ENCODE peak calls at places on chromosomes 12 and 14, in six cellular contexts. J is astrocyte, A is esophagus squamous epithelium, K is aorta, H is RWPE2, C is tibial artery. R is an unnamed sample.

GRCh38 chr12:34607520-34608195 is 585.4 kb downstream of the ALG10 start:
- DNase-seq in A (no peak), K (peak; percentile 10), H (no peak), C (no peak), J (no peak), R (no peak)

GRCh38 chr14:41623737-41624136 is 17.1 kb downstream of the LRFN5 start:
- DNase-seq in J (no peak), C (no peak), K (no peak), H (no peak), A (no peak), R (no peak)

GRCh38 chr12:40055227-40055579 is 50.7 kb downstream of the SLC2A13 start:
- DNase-seq in H (no peak), A (no peak), K (no peak), C (no peak), J (no peak), R (no peak)

GRCh38 chr14:42806909-42807315 is 1200.2 kb downstream of the LRFN5 start:
- DNase-seq in C (no peak), H (no peak), K (no peak), J (peak; percentile 77), A (no peak), R (no peak)

GRCh38 chr12:85029456-85029855 is 6.6 kb downstream of the TSPAN19 start:
- DNase-seq in J (no peak), H (no peak), C (no peak), A (no peak), K (no peak), R (no peak)

GRCh38 chr14:99821519-99822165 is 28.4 kb downstream of the EML1 start:
- DNase-seq in J (peak; percentile 95), A (no peak), C (no peak), H (no peak), K (no peak), R (no peak)

GRCh38 chr12:93667672-93668071 is 9.5 kb upstream of the CRADD start:
- DNase-seq in K (no peak), A (no peak), J (peak; percentile 18), H (no peak), C (no peak), R (no peak)

GRCh38 chr12:53999596-54000104 is 311 bp upstream of the HOXC9 start:
- DNase-seq in K (peak; percentile 63), J (no peak), H (no peak), C (peak; percentile 80), A (no peak), R (no peak)

GRCh38 chr12:115255962-115256361 is 572.0 kb upstream of the TBX3 start:
- DNase-seq in C (no peak), K (no peak), J (no peak), H (no peak), A (no peak), R (no peak)

GRCh38 chr12:74337951-74338350 is 199.7 kb upstream of the ATXN7L3B start:
- DNase-seq in J (peak; percentile 76), C (no peak), K (no peak), A (no peak), H (no peak), R (no peak)

GRCh38 chr12:57342207-57342691 is 88.6 kb downstream of the R3HDM2 start:
- DNase-seq in A (no peak), J (peak; percentile 52), K (peak; percentile 49), C (no peak), H (no peak), R (no peak)

GRCh38 chr14:23494223-23494622 is 24.7 kb downstream of the NGDN start:
- DNase-seq in J (peak; percentile 42), K (no peak), H (no peak), A (no peak), C (no peak), R (no peak)

GRCh38 chr12:124646385-124647230 is 79.2 kb upstream of the NCOR2 start:
- DNase-seq in A (no peak), H (no peak), J (no peak), K (peak; percentile 65), C (no peak), R (no peak)

GRCh38 chr12:3962661-3963483 is 89.7 kb upstream of the PARP11 start:
- DNase-seq in C (peak; percentile 24), K (peak; percentile 71), A (no peak), J (no peak), H (no peak), R (peak; percentile 78)

GRCh38 chr14:56342419-56342901 is 224.2 kb downstream of the PELI2 start:
- DNase-seq in K (no peak), J (peak; percentile 80), C (no peak), A (no peak), H (no peak), R (no peak)

GRCh38 chr12:49296034-49296835 is 1.3 kb downstream of the PRPH start:
- DNase-seq in J (no peak), K (no peak), H (peak; percentile 42), A (no peak), C (no peak), R (peak; percentile 45)

GRCh38 chr14:92502541-92503286 is 10.9 kb upstream of the RIN3 start:
- DNase-seq in J (no peak), H (peak; percentile 56), A (no peak), K (peak; percentile 21), C (no peak), R (no peak)

GRCh38 chr12:53860426-53861223 is 78.0 kb upstream of the HOXC13 start:
- DNase-seq in A (no peak), C (no peak), H (no peak), J (no peak), K (no peak), R (no peak)

GRCh38 chr12:47155457-47156166 is 75.9 kb upstream of the AMIGO2 start:
- DNase-seq in K (no peak), J (peak; percentile 54), C (no peak), A (no peak), H (no peak), R (peak; percentile 29)

GRCh38 chr12:19641235-19642080 is 202.2 kb downstream of the AEBP2 start:
- DNase-seq in A (no peak), C (no peak), J (peak; percentile 76), H (no peak), K (no peak), R (no peak)

GRCh38 chr12:4011597-4011996 is 138.4 kb upstream of the PARP11 start:
- DNase-seq in K (no peak), A (no peak), C (no peak), H (peak; percentile 95), J (peak; percentile 31), R (no peak)

GRCh38 chr12:105581420-105581819 is 250.9 kb downstream of the C12orf75 start:
- DNase-seq in J (no peak), C (no peak), H (no peak), A (no peak), K (no peak), R (no peak)

GRCh38 chr12:44873898-44874297 is 2.2 kb downstream of the NELL2 start:
- DNase-seq in A (no peak), K (no peak), C (no peak), J (peak; percentile 1), H (no peak), R (no peak)

GRCh38 chr12:91636721-91637120 is 454.1 kb upstream of the DCN start:
- DNase-seq in J (no peak), C (no peak), A (no peak), H (no peak), K (no peak), R (no peak)

GRCh38 chr12:54379401-54380201 is 4.9 kb downstream of the ZNF385A start:
- DNase-seq in A (peak; percentile 49), C (peak; percentile 93), H (peak; percentile 83), J (peak; percentile 51), K (peak; percentile 94), R (peak; percentile 79)

GRCh38 chr14:28113311-28113710 is 653.3 kb upstream of the FOXG1 start:
- DNase-seq in J (no peak), C (no peak), K (no peak), A (no peak), H (no peak), R (no peak)

GRCh38 chr14:50099335-50099734 is 17.0 kb downstream of the VCPKMT start:
- DNase-seq in K (no peak), H (no peak), C (no peak), J (peak; percentile 16), A (no peak), R (no peak)

GRCh38 chr12:20588057-20588456 is 107.1 kb upstream of the SLCO1C1 start:
- DNase-seq in A (no peak), H (no peak), J (no peak), K (no peak), C (no peak), R (no peak)

GRCh38 chr12:120199595-120200306 is 1.2 kb downstream of the RPLP0 start:
- DNase-seq in J (peak; percentile 88), A (no peak), C (peak; percentile 74), H (no peak), K (peak; percentile 51), R (no peak)

GRCh38 chr12:75327642-75328041 is 2.5 kb downstream of the CAPS2 start:
- DNase-seq in C (no peak), J (no peak), K (no peak), A (no peak), H (no peak), R (no peak)

GRCh38 chr14:54830650-54831049 is 72.0 kb downstream of the GCH1 start:
- DNase-seq in A (no peak), K (no peak), C (no peak), J (no peak), H (no peak), R (no peak)
- H3K4me1 ChIP-seq in A (no peaks in the 10 kb centered on the region), K (no peaks in the 10 kb centered on the region), C (no peaks in the 10 kb centered on the region), J (no peaks in the 10 kb centered on the region), H (no peaks in the 10 kb centered on the region), R (no peaks in the 10 kb centered on the region)

GRCh38 chr14:105622329-105622955 is 96.1 kb downstream of the TMEM121 start:
- DNase-seq in K (no peak), A (no peak), C (no peak), H (peak; percentile 69), J (no peak), R (no peak)

GRCh38 chr14:105616802-105617192 is 90.4 kb downstream of the TMEM121 start:
- DNase-seq in A (no peak), K (no peak), H (peak; percentile 62), J (no peak), C (no peak), R (no peak)

DNA sequence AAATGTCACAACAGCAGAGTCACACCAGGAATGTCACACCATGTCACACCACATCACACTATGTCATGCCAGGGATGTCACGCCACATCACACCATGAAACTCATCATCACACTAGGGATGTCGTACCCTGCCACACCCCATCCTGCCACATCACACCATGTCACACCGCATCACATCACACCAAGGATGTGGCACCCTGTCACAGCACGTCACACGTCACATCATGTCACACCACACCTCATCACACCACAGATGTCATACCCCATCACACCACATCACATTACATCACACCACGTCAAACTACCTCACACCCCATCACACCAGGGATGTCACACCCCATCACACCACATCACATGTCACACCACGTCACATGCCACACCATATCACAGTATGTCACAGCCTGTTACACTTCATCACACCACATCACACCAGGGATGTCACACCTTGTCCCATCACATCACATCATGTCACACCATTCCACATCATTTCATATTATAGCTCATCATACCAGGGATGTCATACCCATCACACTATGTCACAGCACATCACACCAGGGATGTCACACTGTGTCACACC is 90.9 kb downstream of the TMEM121 start:
- DNase-seq in H (no peak), J (no peak), K (no peak), A (no peak), C (no peak), R (no peak)
- H3K4me3 ChIP-seq in H (no peak overlapping the region), J (no peak overlapping the region), K (no peak overlapping the region), A (no peak overlapping the region), C (no peak overlapping the region), R (no peak overlapping the region)

GRCh38 chr12:109721276-109721675 is 7.7 kb downstream of the FAM222A start:
- DNase-seq in H (no peak), K (no peak), A (no peak), C (no peak), J (no peak), R (no peak)
- H3K27me3 ChIP-seq in H (peaks cover 13% of the 10 kb centered on the region), K (no peaks in the 10 kb centered on the region), A (no peaks in the 10 kb centered on the region), C (peaks cover 44% of the 10 kb centered on the region), J (peaks cover 46% of the 10 kb centered on the region), R (no peaks in the 10 kb centered on the region)

GRCh38 chr12:51972424-51972812 is 20.9 kb downstream of the ACVR1B start:
- DNase-seq in K (no peak), C (no peak), A (no peak), H (no peak), J (no peak), R (no peak)
- H3K4me1 ChIP-seq in K (peaks cover 15% of the 10 kb centered on the region), C (peaks cover 46% of the 10 kb centered on the region), A (peaks cover 62% of the 10 kb centered on the region), H (peaks cover 35% of the 10 kb centered on the region), J (peaks cover 70% of the 10 kb centered on the region), R (peaks cover 50% of the 10 kb centered on the region)

R was measured in CD4-positive, CD25-positive, alpha-beta regulatory T cell.